ENCODE peak calls at places on chromosomes 16 and 17, in five cellular contexts. One of them, this sample, is unnamed.

GRCh38 chr17:66185842-66186241 is 6.1 kb downstream of the CEP112 start:
- DNase-seq in A673: no peak
- DNase-seq in endothelial cell of umbilical vein: no peak
- DNase-seq in uterus: no peak
- DNase-seq in tibial artery: no peak
- DNase-seq in this sample: no peak

GRCh38 chr16:70470927-70471341 is 16.5 kb downstream of the FCSK start:
- DNase-seq in endothelial cell of umbilical vein: peak; percentile 18
- DNase-seq in tibial artery: no peak
- DNase-seq in A673: no peak
- DNase-seq in uterus: no peak
- DNase-seq in this sample: peak; percentile 83

GRCh38 chr16:68739964-68740627 is 3.0 kb downstream of the CDH1 start:
- DNase-seq in uterus: no peak
- DNase-seq in A673: no peak
- DNase-seq in endothelial cell of umbilical vein: no peak
- DNase-seq in tibial artery: no peak
- DNase-seq in this sample: no peak

GRCh38 chr16:53091508-53092211 is 36.9 kb downstream of the CHD9 start:
- DNase-seq in endothelial cell of umbilical vein: peak; percentile 69
- DNase-seq in A673: peak; percentile 99
- DNase-seq in uterus: peak; percentile 77
- DNase-seq in tibial artery: peak; percentile 76
- DNase-seq in this sample: no peak

GRCh38 chr17:71163121-71163812 is 957.6 kb upstream of the SOX9 start:
- DNase-seq in tibial artery: no peak
- DNase-seq in endothelial cell of umbilical vein: no peak
- DNase-seq in A673: no peak
- DNase-seq in uterus: no peak
- DNase-seq in this sample: no peak

GRCh38 chr16:77834600-77834963 is 46.2 kb downstream of the VAT1L start:
- DNase-seq in endothelial cell of umbilical vein: no peak
- DNase-seq in A673: no peak
- DNase-seq in tibial artery: no peak
- DNase-seq in uterus: no peak
- DNase-seq in this sample: no peak

GRCh38 chr17:79830763-79831366 is 8.4 kb downstream of the CBX4 start:
- DNase-seq in uterus: no peak
- DNase-seq in tibial artery: no peak
- DNase-seq in endothelial cell of umbilical vein: no peak
- DNase-seq in A673: no peak
- DNase-seq in this sample: no peak

GRCh38 chr17:1629647-1630310 is 1.1 kb upstream of the SLC43A2 start:
- DNase-seq in A673: peak; percentile 45
- DNase-seq in uterus: no peak
- DNase-seq in endothelial cell of umbilical vein: peak; percentile 66
- DNase-seq in tibial artery: peak; percentile 45
- DNase-seq in this sample: peak; percentile 81

GRCh38 chr16:578870-579405 is 9.2 kb downstream of the PIGQ start:
- DNase-seq in A673: peak; percentile 68
- DNase-seq in endothelial cell of umbilical vein: peak; percentile 76
- DNase-seq in tibial artery: peak; percentile 62
- DNase-seq in uterus: no peak
- DNase-seq in this sample: peak; percentile 86

GRCh38 chr17:40605301-40605700 is 40.0 kb upstream of the CCR7 start:
- DNase-seq in tibial artery: no peak
- DNase-seq in A673: no peak
- DNase-seq in endothelial cell of umbilical vein: no peak
- DNase-seq in uterus: no peak
- DNase-seq in this sample: no peak

GRCh38 chr17:40604327-40605080 is 39.2 kb upstream of the CCR7 start:
- DNase-seq in endothelial cell of umbilical vein: no peak
- DNase-seq in uterus: no peak
- DNase-seq in tibial artery: no peak
- DNase-seq in A673: no peak
- DNase-seq in this sample: no peak

GRCh38 chr17:40608061-40608581 is 39.5 kb downstream of the SMARCE1 start:
- DNase-seq in tibial artery: no peak
- DNase-seq in A673: no peak
- DNase-seq in uterus: no peak
- DNase-seq in endothelial cell of umbilical vein: no peak
- DNase-seq in this sample: no peak

GRCh38 chr17:40607641-40608040 is 40.0 kb downstream of the SMARCE1 start:
- DNase-seq in A673: no peak
- DNase-seq in endothelial cell of umbilical vein: no peak
- DNase-seq in tibial artery: no peak
- DNase-seq in uterus: no peak
- DNase-seq in this sample: no peak

GRCh38 chr17:40606548-40607353 is 40.9 kb downstream of the SMARCE1 start:
- DNase-seq in endothelial cell of umbilical vein: no peak
- DNase-seq in tibial artery: no peak
- DNase-seq in A673: no peak
- DNase-seq in uterus: no peak
- DNase-seq in this sample: no peak
- H3K27ac ChIP-seq in endothelial cell of umbilical vein: no peak overlapping the region
- H3K27ac ChIP-seq in tibial artery: no peak overlapping the region
- H3K27ac ChIP-seq in A673: no peak overlapping the region
- H3K27ac ChIP-seq in uterus: no peak overlapping the region
- H3K27ac ChIP-seq in this sample: no peak overlapping the region

GRCh38 chr16:51474414-51475091 is 323.5 kb upstream of the SALL1 start:
- DNase-seq in A673: no peak
- DNase-seq in uterus: no peak
- DNase-seq in endothelial cell of umbilical vein: no peak
- DNase-seq in tibial artery: no peak
- DNase-seq in this sample: no peak
- TF ChIP-seq CTCF in A673: no peak
- TF ChIP-seq CTCF in uterus: no peak
- TF ChIP-seq CTCF in endothelial cell of umbilical vein: no peak
- TF ChIP-seq CTCF in tibial artery: no peak
- TF ChIP-seq CTCF in this sample: no peak

DNA sequence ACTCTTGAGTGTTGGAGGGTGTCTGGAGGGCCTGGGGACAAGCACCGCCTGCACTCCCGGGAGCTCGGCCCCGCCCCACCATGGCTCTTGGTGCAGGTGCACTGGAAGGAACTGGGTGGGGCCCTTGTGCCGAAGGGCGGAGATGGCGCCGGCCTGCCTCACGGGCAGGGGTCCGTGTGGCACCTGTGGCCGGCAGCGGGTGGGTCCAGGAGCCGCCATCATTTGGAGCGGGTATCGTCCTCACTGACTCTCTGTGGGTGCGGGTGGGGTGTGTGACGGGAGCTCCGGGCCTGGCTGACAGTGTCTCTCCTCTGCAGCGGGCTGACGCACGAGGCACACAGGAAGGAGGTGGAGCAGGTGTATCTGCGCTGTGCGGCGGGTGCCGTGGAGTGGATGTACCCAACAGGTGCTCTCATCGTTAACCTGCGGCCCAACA is 5.2 kb downstream of the METRNL start:
- DNase-seq in A673: no peak
- DNase-seq in endothelial cell of umbilical vein: no peak
- DNase-seq in uterus: no peak
- DNase-seq in tibial artery: no peak
- DNase-seq in this sample: no peak
- H3K4me3 ChIP-seq in A673: no peak overlapping the region
- H3K4me3 ChIP-seq in endothelial cell of umbilical vein: no peak overlapping the region
- H3K4me3 ChIP-seq in uterus: no peak overlapping the region
- H3K4me3 ChIP-seq in tibial artery: no peak overlapping the region
- H3K4me3 ChIP-seq in this sample: no peak overlapping the region

GRCh38 chr17:17696871-17697633 is 15.8 kb downstream of the RAI1 start:
- DNase-seq in tibial artery: no peak
- DNase-seq in uterus: no peak
- DNase-seq in A673: no peak
- DNase-seq in endothelial cell of umbilical vein: no peak
- DNase-seq in this sample: no peak
- H3K27ac ChIP-seq in tibial artery: peak overlapping the region; percentile 95
- H3K27ac ChIP-seq in uterus: peak overlapping the region; percentile 99
- H3K27ac ChIP-seq in A673: peak overlapping the region; percentile 4
- H3K27ac ChIP-seq in endothelial cell of umbilical vein: no peak overlapping the region
- H3K27ac ChIP-seq in this sample: peak overlapping the region; percentile 32

GRCh38 chr16:6970171-6970857 is 362.3 kb upstream of the RBFOX1 start:
- DNase-seq in endothelial cell of umbilical vein: no peak
- DNase-seq in uterus: no peak
- DNase-seq in tibial artery: no peak
- DNase-seq in A673: no peak
- DNase-seq in this sample: no peak

GRCh38 chr16:6967796-6968195 is 364.8 kb upstream of the RBFOX1 start:
- DNase-seq in endothelial cell of umbilical vein: no peak
- DNase-seq in A673: no peak
- DNase-seq in uterus: no peak
- DNase-seq in tibial artery: no peak
- DNase-seq in this sample: peak; percentile 24

GRCh38 chr16:6964679-6965078 is 368.0 kb upstream of the RBFOX1 start:
- DNase-seq in tibial artery: no peak
- DNase-seq in endothelial cell of umbilical vein: no peak
- DNase-seq in uterus: no peak
- DNase-seq in A673: no peak
- DNase-seq in this sample: peak; percentile 93

GRCh38 chr16:6966925-6967324 is 365.7 kb upstream of the RBFOX1 start:
- DNase-seq in endothelial cell of umbilical vein: no peak
- DNase-seq in A673: no peak
- DNase-seq in tibial artery: no peak
- DNase-seq in uterus: no peak
- DNase-seq in this sample: no peak

GRCh38 chr16:6969594-6969993 is 363.1 kb upstream of the RBFOX1 start:
- DNase-seq in A673: no peak
- DNase-seq in uterus: no peak
- DNase-seq in endothelial cell of umbilical vein: no peak
- DNase-seq in tibial artery: no peak
- DNase-seq in this sample: no peak
- TF ChIP-seq CTCF in A673: no peak
- TF ChIP-seq CTCF in uterus: no peak
- TF ChIP-seq CTCF in endothelial cell of umbilical vein: no peak
- TF ChIP-seq CTCF in tibial artery: no peak
- TF ChIP-seq CTCF in this sample: peak; percentile 26

GRCh38 chr17:13338421-13338820 is 263.3 kb downstream of the HS3ST3A1 start:
- DNase-seq in endothelial cell of umbilical vein: no peak
- DNase-seq in tibial artery: no peak
- DNase-seq in uterus: no peak
- DNase-seq in A673: no peak
- DNase-seq in this sample: no peak
- H3K4me3 ChIP-seq in endothelial cell of umbilical vein: no peak overlapping the region
- H3K4me3 ChIP-seq in tibial artery: no peak overlapping the region
- H3K4me3 ChIP-seq in uterus: no peak overlapping the region
- H3K4me3 ChIP-seq in A673: no peak overlapping the region
- H3K4me3 ChIP-seq in this sample: peak overlapping the region; percentile 55

DNA sequence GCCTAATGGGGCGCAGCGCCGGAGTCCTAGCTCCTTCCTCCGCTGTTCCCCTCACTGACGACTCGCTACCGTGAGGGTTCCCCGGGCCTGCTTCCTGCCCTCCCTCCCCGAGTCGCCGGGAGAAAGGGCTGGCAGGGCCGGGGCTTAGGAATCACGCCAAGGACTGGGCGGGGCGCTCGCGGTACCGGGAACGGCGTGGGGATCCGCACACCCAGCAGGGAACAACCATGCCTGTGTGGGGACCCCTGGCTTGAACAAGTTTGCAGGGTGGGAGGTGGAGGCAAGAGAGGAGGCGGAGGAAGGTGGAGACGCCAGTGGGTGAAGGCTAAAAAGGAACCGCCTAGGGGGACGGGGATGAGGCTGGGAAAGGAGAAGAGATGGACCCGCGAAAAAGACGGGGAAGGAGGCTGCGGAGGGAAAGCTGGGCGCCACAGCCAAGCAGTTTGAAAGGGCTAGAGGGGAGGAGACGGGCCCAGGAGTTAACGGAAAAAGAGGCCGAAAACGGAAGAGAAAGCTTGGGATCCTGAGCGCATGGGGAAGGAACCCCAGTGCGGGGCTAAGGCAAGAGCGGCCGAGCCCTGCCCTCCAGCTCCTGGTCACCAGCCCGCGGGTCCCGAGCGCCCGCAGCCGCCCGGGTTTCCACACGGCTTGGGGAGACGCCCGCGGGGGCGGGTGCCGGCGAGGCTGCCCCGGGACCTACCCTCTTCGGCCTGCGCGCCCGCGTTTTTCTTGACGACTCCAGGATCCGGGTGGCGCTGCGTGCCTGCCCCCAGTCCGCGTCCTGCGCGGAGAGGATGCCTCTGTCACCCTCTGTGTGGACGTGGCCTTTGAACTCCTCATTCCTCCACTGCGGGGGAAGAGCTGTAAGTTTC is 1.3 kb upstream of the CDH11 start:
- DNase-seq in A673: peak; percentile 70
- DNase-seq in tibial artery: peak; percentile 70
- DNase-seq in endothelial cell of umbilical vein: no peak
- DNase-seq in uterus: peak; percentile 79
- DNase-seq in this sample: peak; percentile 25
- H3K27ac ChIP-seq in A673: peak overlapping the region; percentile 87
- H3K27ac ChIP-seq in tibial artery: peak overlapping the region; percentile 93
- H3K27ac ChIP-seq in endothelial cell of umbilical vein: peak overlapping the region; percentile 25
- H3K27ac ChIP-seq in uterus: peak overlapping the region; percentile 94
- H3K27ac ChIP-seq in this sample: no peak overlapping the region

GRCh38 chr17:2937331-2938003 is 125.9 kb downstream of the OR1D5 start:
- DNase-seq in tibial artery: no peak
- DNase-seq in uterus: no peak
- DNase-seq in endothelial cell of umbilical vein: peak; percentile 42
- DNase-seq in A673: no peak
- DNase-seq in this sample: no peak
- TF ChIP-seq CTCF in tibial artery: no peak
- TF ChIP-seq CTCF in uterus: no peak
- TF ChIP-seq CTCF in endothelial cell of umbilical vein: no peak
- TF ChIP-seq CTCF in A673: peak; percentile 13
- TF ChIP-seq CTCF in this sample: peak; percentile 27

This sample was measured in WERI-Rb-1.